ENCODE peak calls at places on chromosomes 4 and X, in five cellular contexts. One of them, this sample, is unnamed.

GRCh38 chrX:85024044-85024443 is 20.4 kb downstream of the APOOL start:
- DNase-seq in PC-3: no peak
- DNase-seq in neural crest cell: no peak
- DNase-seq in stimulated activated CD4-positive, alpha-beta T cell treated with anti-CD3 and anti-CD28 coated beads, Interleukin-4, amount 100 ng/mL, for 4 hours: no peak
- DNase-seq in GM12878: no peak
- DNase-seq in this sample: no peak

GRCh38 chr4:79650794-79651431 is 242.9 kb upstream of the GK2 start:
- DNase-seq in PC-3: no peak
- DNase-seq in neural crest cell: no peak
- DNase-seq in stimulated activated CD4-positive, alpha-beta T cell treated with anti-CD3 and anti-CD28 coated beads, Interleukin-4, amount 100 ng/mL, for 4 hours: no peak
- DNase-seq in GM12878: no peak
- DNase-seq in this sample: peak; percentile 31

GRCh38 chr4:53778122-53778521 is 186.8 kb upstream of the LNX1 start:
- DNase-seq in PC-3: no peak
- DNase-seq in neural crest cell: no peak
- DNase-seq in stimulated activated CD4-positive, alpha-beta T cell treated with anti-CD3 and anti-CD28 coated beads, Interleukin-4, amount 100 ng/mL, for 4 hours: no peak
- DNase-seq in GM12878: no peak
- DNase-seq in this sample: no peak

GRCh38 chr4:147325566-147325965 is 155.3 kb upstream of the EDNRA start:
- DNase-seq in PC-3: no peak
- DNase-seq in neural crest cell: no peak
- DNase-seq in stimulated activated CD4-positive, alpha-beta T cell treated with anti-CD3 and anti-CD28 coated beads, Interleukin-4, amount 100 ng/mL, for 4 hours: no peak
- DNase-seq in GM12878: no peak
- DNase-seq in this sample: no peak

GRCh38 chr4:41102360-41103092 is 111.8 kb downstream of the APBB2 start:
- DNase-seq in PC-3: no peak
- DNase-seq in neural crest cell: no peak
- DNase-seq in stimulated activated CD4-positive, alpha-beta T cell treated with anti-CD3 and anti-CD28 coated beads, Interleukin-4, amount 100 ng/mL, for 4 hours: no peak
- DNase-seq in GM12878: no peak
- DNase-seq in this sample: no peak

GRCh38 chr4:182074842-182075241 is 168.4 kb upstream of the TENM3 start:
- DNase-seq in PC-3: no peak
- DNase-seq in neural crest cell: no peak
- DNase-seq in stimulated activated CD4-positive, alpha-beta T cell treated with anti-CD3 and anti-CD28 coated beads, Interleukin-4, amount 100 ng/mL, for 4 hours: no peak
- DNase-seq in GM12878: no peak
- DNase-seq in this sample: no peak

GRCh38 chrX:357693-358471 is 28.8 kb downstream of the PPP2R3B start:
- DNase-seq in PC-3: peak; percentile 54
- DNase-seq in neural crest cell: no peak
- DNase-seq in stimulated activated CD4-positive, alpha-beta T cell treated with anti-CD3 and anti-CD28 coated beads, Interleukin-4, amount 100 ng/mL, for 4 hours: peak; percentile 24
- DNase-seq in GM12878: no peak
- DNase-seq in this sample: peak; percentile 84

GRCh38 chrX:152893631-152894610 is 3.9 kb upstream of the ZNF185 start:
- DNase-seq in PC-3: peak; percentile 60
- DNase-seq in neural crest cell: no peak
- DNase-seq in stimulated activated CD4-positive, alpha-beta T cell treated with anti-CD3 and anti-CD28 coated beads, Interleukin-4, amount 100 ng/mL, for 4 hours: no peak
- DNase-seq in GM12878: no peak
- DNase-seq in this sample: no peak

GRCh38 chr4:56234098-56234497 is 153.2 kb downstream of the AASDH start:
- DNase-seq in PC-3: no peak
- DNase-seq in neural crest cell: no peak
- DNase-seq in stimulated activated CD4-positive, alpha-beta T cell treated with anti-CD3 and anti-CD28 coated beads, Interleukin-4, amount 100 ng/mL, for 4 hours: no peak
- DNase-seq in GM12878: no peak
- DNase-seq in this sample: no peak

GRCh38 chr4:128846063-128846462 is 36.6 kb downstream of the JADE1 start:
- DNase-seq in PC-3: peak; percentile 41
- DNase-seq in neural crest cell: no peak
- DNase-seq in stimulated activated CD4-positive, alpha-beta T cell treated with anti-CD3 and anti-CD28 coated beads, Interleukin-4, amount 100 ng/mL, for 4 hours: no peak
- DNase-seq in GM12878: no peak
- DNase-seq in this sample: no peak

GRCh38 chrX:129629837-129630236 is 24.9 kb downstream of the APLN start:
- DNase-seq in PC-3: no peak
- DNase-seq in neural crest cell: no peak
- DNase-seq in stimulated activated CD4-positive, alpha-beta T cell treated with anti-CD3 and anti-CD28 coated beads, Interleukin-4, amount 100 ng/mL, for 4 hours: no peak
- DNase-seq in GM12878: no peak
- DNase-seq in this sample: no peak

GRCh38 chrX:24672701-24673190 is 21.0 kb upstream of the POLA1 start:
- DNase-seq in PC-3: no peak
- DNase-seq in neural crest cell: peak; percentile 52
- DNase-seq in stimulated activated CD4-positive, alpha-beta T cell treated with anti-CD3 and anti-CD28 coated beads, Interleukin-4, amount 100 ng/mL, for 4 hours: no peak
- DNase-seq in GM12878: no peak
- DNase-seq in this sample: no peak

GRCh38 chr4:14742054-14742453 is 260.2 kb upstream of the CPEB2 start:
- DNase-seq in PC-3: no peak
- DNase-seq in neural crest cell: no peak
- DNase-seq in stimulated activated CD4-positive, alpha-beta T cell treated with anti-CD3 and anti-CD28 coated beads, Interleukin-4, amount 100 ng/mL, for 4 hours: no peak
- DNase-seq in GM12878: no peak
- DNase-seq in this sample: no peak

GRCh38 chrX:132488092-132488749 is 617 bp downstream of the MBNL3 start:
- DNase-seq in PC-3: peak; percentile 41
- DNase-seq in neural crest cell: no peak
- DNase-seq in stimulated activated CD4-positive, alpha-beta T cell treated with anti-CD3 and anti-CD28 coated beads, Interleukin-4, amount 100 ng/mL, for 4 hours: peak; percentile 6
- DNase-seq in GM12878: no peak
- DNase-seq in this sample: peak; percentile 18

GRCh38 chrX:121876316-121876715 is 828.9 kb downstream of the GLUD2 start:
- DNase-seq in PC-3: no peak
- DNase-seq in neural crest cell: no peak
- DNase-seq in stimulated activated CD4-positive, alpha-beta T cell treated with anti-CD3 and anti-CD28 coated beads, Interleukin-4, amount 100 ng/mL, for 4 hours: no peak
- DNase-seq in GM12878: no peak
- DNase-seq in this sample: peak; percentile 13

GRCh38 chr4:3660086-3660927 is 105.9 kb upstream of the ADRA2C start:
- DNase-seq in PC-3: no peak
- DNase-seq in neural crest cell: no peak
- DNase-seq in stimulated activated CD4-positive, alpha-beta T cell treated with anti-CD3 and anti-CD28 coated beads, Interleukin-4, amount 100 ng/mL, for 4 hours: no peak
- DNase-seq in GM12878: no peak
- DNase-seq in this sample: no peak

This sample was measured in ELR.